ENCODE peak calls at places on chromosomes 7 and 10, in five cellular contexts. One of them, this sample, is unnamed. For H3K4me1 and H3K27me3, the result is how much of the 10 kb centered on the place peaks cover.

GRCh38 chr10:74641659-74642058 is 184.7 kb upstream of the KAT6B start:
- DNase-seq in right lobe of liver: no peak
- DNase-seq in foreskin keratinocyte: no peak
- DNase-seq in sigmoid colon: no peak
- DNase-seq in cardiac muscle cell: no peak
- DNase-seq in this sample: no peak

GRCh38 chr10:46024948-46025347 is 5.5 kb downstream of the NCOA4 start:
- DNase-seq in right lobe of liver: no peak
- DNase-seq in foreskin keratinocyte: no peak
- DNase-seq in sigmoid colon: no peak
- DNase-seq in cardiac muscle cell: no peak
- DNase-seq in this sample: no peak

GRCh38 chr7:77354914-77355313 is 61.2 kb downstream of the GSAP start:
- DNase-seq in right lobe of liver: no peak
- DNase-seq in foreskin keratinocyte: no peak
- DNase-seq in sigmoid colon: no peak
- DNase-seq in cardiac muscle cell: no peak
- DNase-seq in this sample: no peak

GRCh38 chr7:92634924-92635519 is 44.8 kb upstream of the FAM133B start:
- DNase-seq in right lobe of liver: no peak
- DNase-seq in foreskin keratinocyte: peak
- DNase-seq in sigmoid colon: no peak
- DNase-seq in cardiac muscle cell: no peak
- DNase-seq in this sample: no peak

GRCh38 chr10:84244651-84245270 is at the start of gene RGR:
- DNase-seq in right lobe of liver: no peak
- DNase-seq in foreskin keratinocyte: no peak
- DNase-seq in sigmoid colon: peak
- DNase-seq in cardiac muscle cell: no peak
- DNase-seq in this sample: no peak

GRCh38 chr10:102322914-102323313 is 72.6 kb upstream of the NFKB2 start:
- DNase-seq in right lobe of liver: no peak
- DNase-seq in foreskin keratinocyte: no peak
- DNase-seq in sigmoid colon: no peak
- DNase-seq in cardiac muscle cell: no peak
- DNase-seq in this sample: no peak

GRCh38 chr10:133156674-133157579 is 3.1 kb upstream of the KNDC1 start:
- DNase-seq in right lobe of liver: no peak
- DNase-seq in foreskin keratinocyte: no peak
- DNase-seq in sigmoid colon: peak
- DNase-seq in cardiac muscle cell: no peak
- DNase-seq in this sample: no peak

GRCh38 chr10:124162136-124162535 is 68.7 kb upstream of the CHST15 start:
- DNase-seq in right lobe of liver: no peak
- DNase-seq in foreskin keratinocyte: no peak
- DNase-seq in sigmoid colon: peak
- DNase-seq in cardiac muscle cell: no peak
- DNase-seq in this sample: no peak

GRCh38 chr7:141739250-141739649 is 1.1 kb downstream of the SSBP1 start:
- DNase-seq in right lobe of liver: no peak
- DNase-seq in foreskin keratinocyte: no peak
- DNase-seq in sigmoid colon: no peak
- DNase-seq in cardiac muscle cell: no peak
- DNase-seq in this sample: no peak

GRCh38 chr10:125035136-125035535 is 93.2 kb downstream of the ZRANB1 start:
- DNase-seq in right lobe of liver: no peak
- DNase-seq in foreskin keratinocyte: peak
- DNase-seq in sigmoid colon: no peak
- DNase-seq in cardiac muscle cell: no peak
- DNase-seq in this sample: no peak

GRCh38 chr10:24269476-24269875 is 60.5 kb downstream of the KIAA1217 start:
- DNase-seq in right lobe of liver: no peak
- DNase-seq in foreskin keratinocyte: peak
- DNase-seq in sigmoid colon: no peak
- DNase-seq in cardiac muscle cell: no peak
- DNase-seq in this sample: no peak

GRCh38 chr7:74501298-74501697 is 47.6 kb downstream of the GTF2IRD1 start:
- DNase-seq in right lobe of liver: peak
- DNase-seq in foreskin keratinocyte: no peak
- DNase-seq in sigmoid colon: peak
- DNase-seq in cardiac muscle cell: no peak
- DNase-seq in this sample: peak

DNA sequence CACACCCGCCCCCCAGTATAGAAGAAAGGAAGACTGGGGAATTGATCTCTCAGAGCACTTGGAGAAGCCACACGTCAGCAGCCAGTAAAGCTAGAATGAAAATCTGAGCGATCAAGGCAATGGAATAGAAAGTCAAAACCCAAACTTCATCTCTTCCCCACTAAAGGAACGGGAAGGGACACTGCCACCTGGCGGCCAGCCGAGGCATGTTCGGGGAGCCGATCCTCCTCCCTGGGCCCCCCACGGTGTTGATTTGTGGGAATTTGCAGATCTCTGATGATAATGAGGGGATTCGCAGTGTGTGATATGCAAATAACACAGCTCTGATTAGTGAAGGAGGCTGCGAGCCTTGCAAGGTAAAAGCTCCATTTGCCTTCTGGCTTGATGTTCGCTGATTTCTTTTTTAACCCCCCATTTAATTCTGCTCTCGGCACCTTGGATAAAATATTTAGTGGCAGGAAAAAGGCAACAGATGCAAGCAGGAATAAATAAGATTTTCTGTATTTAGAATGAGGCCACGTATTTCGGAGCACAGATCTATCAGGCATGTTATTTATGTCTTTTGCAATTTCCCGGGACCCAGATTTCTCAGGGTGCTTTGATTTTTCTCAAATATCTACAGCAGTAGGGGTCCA is 258.6 kb downstream of the PAXIP1 start:
- DNase-seq in right lobe of liver: peak
- DNase-seq in foreskin keratinocyte: no peak
- DNase-seq in sigmoid colon: no peak
- DNase-seq in cardiac muscle cell: peak
- DNase-seq in this sample: no peak
- TF ChIP-seq CTCF in right lobe of liver: peak
- TF ChIP-seq CTCF in foreskin keratinocyte: peak
- TF ChIP-seq CTCF in sigmoid colon: peak
- TF ChIP-seq CTCF in cardiac muscle cell: no peak
- TF ChIP-seq CTCF in this sample: peak

DNA sequence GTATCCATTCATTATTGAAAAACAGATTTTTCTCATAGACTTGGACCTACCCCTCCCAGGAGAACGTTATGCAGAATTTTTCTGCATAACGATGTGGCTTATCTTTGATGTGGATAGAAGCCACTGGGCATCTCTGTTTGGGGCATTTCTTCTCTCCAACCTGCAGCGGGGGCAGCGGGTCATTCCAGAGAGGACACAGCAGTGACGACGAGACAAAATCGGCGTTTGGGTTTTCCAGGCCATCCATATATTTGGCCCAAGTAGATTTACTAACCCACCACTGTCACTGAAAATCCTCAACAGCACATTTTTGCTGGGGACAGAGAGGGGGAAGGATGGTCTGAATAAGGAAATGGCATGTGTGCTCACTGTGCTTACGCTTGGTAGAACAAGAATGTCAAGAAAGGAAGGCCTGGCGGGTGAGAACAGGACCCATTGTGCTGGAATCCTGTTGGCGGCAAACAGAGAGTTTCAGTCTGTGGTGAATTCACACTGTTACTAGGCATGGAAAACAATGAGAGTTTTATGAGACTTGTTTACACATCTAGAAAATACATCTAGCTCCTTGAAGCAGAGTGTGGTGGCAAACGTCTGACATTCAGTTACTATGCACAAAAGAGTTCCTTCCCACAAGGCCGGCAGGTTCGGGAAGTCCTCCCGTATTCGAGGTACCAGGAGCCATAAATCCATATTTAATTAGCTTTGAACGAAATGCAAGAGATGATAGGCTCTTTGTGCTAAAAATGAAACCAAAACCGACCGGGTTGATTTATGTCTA is 299.5 kb upstream of the PITRM1 start:
- DNase-seq in right lobe of liver: no peak
- DNase-seq in foreskin keratinocyte: peak
- DNase-seq in sigmoid colon: peak
- DNase-seq in cardiac muscle cell: no peak
- DNase-seq in this sample: no peak
- H3K4me1 ChIP-seq in right lobe of liver: under half
- H3K4me1 ChIP-seq in foreskin keratinocyte: under half
- H3K4me1 ChIP-seq in sigmoid colon: under half
- H3K4me1 ChIP-seq in cardiac muscle cell: under half
- H3K4me1 ChIP-seq in this sample: half or more

DNA sequence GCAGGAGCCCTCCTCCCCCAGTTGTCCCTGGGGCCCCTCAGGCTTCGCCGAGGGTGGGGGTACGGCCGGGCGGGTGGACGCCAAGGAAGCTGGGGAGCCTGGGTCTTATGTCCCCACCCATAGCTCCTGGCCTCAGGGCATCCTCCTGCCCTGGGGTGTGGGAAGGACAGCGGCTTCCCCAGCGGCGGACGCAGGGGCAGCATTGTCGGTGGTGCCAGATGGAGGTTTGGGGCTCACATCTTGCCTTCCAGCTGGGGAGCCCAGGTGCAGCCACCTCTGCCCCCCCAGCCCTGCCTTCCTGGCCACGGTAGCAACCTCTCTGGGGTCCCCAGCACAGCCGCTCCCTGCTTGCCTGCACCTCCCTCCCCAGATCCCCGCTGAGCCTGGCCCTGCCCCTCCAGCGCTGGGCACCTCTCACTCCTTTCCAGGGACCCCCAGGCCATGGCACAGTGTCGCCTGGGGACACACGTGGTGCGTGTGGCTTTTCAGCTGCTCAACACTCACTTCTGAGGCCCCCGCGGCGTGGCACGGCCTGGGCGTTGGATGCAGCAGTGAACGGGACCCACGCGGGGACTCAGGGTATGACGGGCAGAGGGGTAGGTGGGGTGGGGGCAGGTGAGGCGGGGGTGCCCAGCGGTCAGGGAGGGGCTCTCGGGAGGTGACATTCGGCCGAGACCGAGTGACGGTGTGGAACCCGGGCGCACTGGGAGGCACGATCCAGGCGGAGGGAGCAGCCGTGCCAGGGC is 53.1 kb downstream of the UNCX start:
- DNase-seq in right lobe of liver: peak
- DNase-seq in foreskin keratinocyte: no peak
- DNase-seq in sigmoid colon: no peak
- DNase-seq in cardiac muscle cell: no peak
- DNase-seq in this sample: no peak
- H3K27me3 ChIP-seq in right lobe of liver: under half
- H3K27me3 ChIP-seq in foreskin keratinocyte: under half
- H3K27me3 ChIP-seq in sigmoid colon: under half
- H3K27me3 ChIP-seq in cardiac muscle cell: under half
- H3K27me3 ChIP-seq in this sample: under half

DNA sequence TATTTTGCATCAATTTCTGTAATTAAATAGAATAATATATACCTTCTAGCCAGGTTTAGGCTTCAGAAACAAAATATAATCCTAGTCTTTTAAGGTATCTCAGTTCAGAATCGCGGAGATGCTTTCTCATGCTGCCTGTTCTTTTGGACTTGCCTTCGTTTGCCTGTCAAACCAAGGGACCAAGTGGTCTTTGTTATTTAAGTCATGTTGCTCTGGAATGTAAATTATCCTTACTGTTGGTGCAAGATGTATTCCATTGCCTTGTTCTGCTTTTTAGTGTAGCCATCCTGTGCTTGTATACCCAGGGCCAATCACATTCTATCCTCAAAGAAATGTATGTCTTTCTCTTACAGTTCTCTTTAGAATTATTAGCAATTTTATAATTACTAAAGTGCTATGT is 1.1 kb upstream of the GIMAP4 start:
- DNase-seq in right lobe of liver: no peak
- DNase-seq in foreskin keratinocyte: no peak
- DNase-seq in sigmoid colon: no peak
- DNase-seq in cardiac muscle cell: no peak
- DNase-seq in this sample: no peak
- TF ChIP-seq CTCF in right lobe of liver: no peak
- TF ChIP-seq CTCF in foreskin keratinocyte: no peak
- TF ChIP-seq CTCF in sigmoid colon: no peak
- TF ChIP-seq CTCF in cardiac muscle cell: no peak
- TF ChIP-seq CTCF in this sample: no peak

GRCh38 chr7:98215561-98216495 is 4.6 kb downstream of the BHLHA15 start:
- DNase-seq in right lobe of liver: peak
- DNase-seq in foreskin keratinocyte: no peak
- DNase-seq in sigmoid colon: peak
- DNase-seq in cardiac muscle cell: no peak
- DNase-seq in this sample: no peak
- H3K4me1 ChIP-seq in right lobe of liver: under half
- H3K4me1 ChIP-seq in foreskin keratinocyte: under half
- H3K4me1 ChIP-seq in sigmoid colon: under half
- H3K4me1 ChIP-seq in cardiac muscle cell: under half
- H3K4me1 ChIP-seq in this sample: under half

DNA sequence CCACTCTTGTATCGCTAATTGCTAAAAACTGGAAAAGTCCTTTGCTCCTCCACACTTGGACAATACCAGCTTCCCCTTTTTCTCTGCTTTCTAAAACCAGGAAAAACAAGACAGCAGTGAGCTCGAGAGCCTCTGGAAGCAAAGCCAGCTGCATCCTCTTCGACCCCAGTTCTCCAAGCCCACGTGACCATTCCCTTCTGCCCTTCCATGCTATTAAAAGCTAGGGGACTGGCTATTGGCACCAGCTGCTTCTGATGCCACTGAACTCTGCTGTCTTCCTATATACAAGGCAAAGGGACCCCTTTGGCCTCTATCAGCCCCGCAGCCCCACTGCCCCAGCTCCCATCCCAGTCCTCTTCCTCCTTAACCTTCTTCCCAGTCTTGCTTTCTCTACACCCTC is 92.3 kb downstream of the SPDYE5 start:
- DNase-seq in right lobe of liver: no peak
- DNase-seq in foreskin keratinocyte: no peak
- DNase-seq in sigmoid colon: no peak
- DNase-seq in cardiac muscle cell: no peak
- DNase-seq in this sample: no peak
- H3K27me3 ChIP-seq in right lobe of liver: under half
- H3K27me3 ChIP-seq in foreskin keratinocyte: under half
- H3K27me3 ChIP-seq in sigmoid colon: under half
- H3K27me3 ChIP-seq in cardiac muscle cell: under half
- H3K27me3 ChIP-seq in this sample: under half